ENCODE peak calls at places on chromosome 11, in four cellular contexts. One of them, this sample, is unnamed.

GRCh38 chr11:61918251-61919112 is 1.1 kb upstream of the RAB3IL1 start:
- DNase-seq in nephron progenitor cell: no peak
- DNase-seq in iris pigment epithelial cell: no peak
- DNase-seq in activated T-cell treated with anti-CD3 and anti-CD28 coated beads for 1 hour: no peak
- DNase-seq in this sample: no peak

GRCh38 chr11:93908689-93909088 is 58.3 kb upstream of the VSTM5 start:
- DNase-seq in nephron progenitor cell: no peak
- DNase-seq in activated T-cell treated with anti-CD3 and anti-CD28 coated beads for 1 hour: no peak
- DNase-seq in iris pigment epithelial cell: peak; percentile 86
- DNase-seq in this sample: peak; percentile 93

GRCh38 chr11:12291767-12292166 is 85.6 kb upstream of the PARVA start:
- DNase-seq in activated T-cell treated with anti-CD3 and anti-CD28 coated beads for 1 hour: no peak
- DNase-seq in nephron progenitor cell: no peak
- DNase-seq in iris pigment epithelial cell: no peak
- DNase-seq in this sample: no peak

GRCh38 chr11:61049066-61049382 is 53.3 kb upstream of the CD5 start:
- DNase-seq in activated T-cell treated with anti-CD3 and anti-CD28 coated beads for 1 hour: no peak
- DNase-seq in iris pigment epithelial cell: no peak
- DNase-seq in nephron progenitor cell: no peak
- DNase-seq in this sample: no peak

GRCh38 chr11:118398797-118399564 is 2.4 kb upstream of the ATP5MG start:
- DNase-seq in nephron progenitor cell: no peak
- DNase-seq in activated T-cell treated with anti-CD3 and anti-CD28 coated beads for 1 hour: peak; percentile 12
- DNase-seq in iris pigment epithelial cell: peak; percentile 31
- DNase-seq in this sample: no peak

GRCh38 chr11:132685174-132685611 is 847.1 kb downstream of the OPCML start:
- DNase-seq in iris pigment epithelial cell: peak; percentile 71
- DNase-seq in nephron progenitor cell: no peak
- DNase-seq in activated T-cell treated with anti-CD3 and anti-CD28 coated beads for 1 hour: no peak
- DNase-seq in this sample: no peak

GRCh38 chr11:44032304-44033085 is 15.3 kb upstream of the ACCSL start:
- DNase-seq in nephron progenitor cell: no peak
- DNase-seq in iris pigment epithelial cell: peak; percentile 25
- DNase-seq in activated T-cell treated with anti-CD3 and anti-CD28 coated beads for 1 hour: no peak
- DNase-seq in this sample: no peak

GRCh38 chr11:45665206-45665932 is at the start of gene CHST1:
- DNase-seq in activated T-cell treated with anti-CD3 and anti-CD28 coated beads for 1 hour: no peak
- DNase-seq in nephron progenitor cell: peak; percentile 69
- DNase-seq in iris pigment epithelial cell: peak; percentile 33
- DNase-seq in this sample: no peak

GRCh38 chr11:31796523-31797226 is 14.4 kb downstream of the PAX6 start:
- DNase-seq in activated T-cell treated with anti-CD3 and anti-CD28 coated beads for 1 hour: no peak
- DNase-seq in nephron progenitor cell: no peak
- DNase-seq in iris pigment epithelial cell: no peak
- DNase-seq in this sample: no peak

GRCh38 chr11:126969865-126970479 is 30.6 kb downstream of the KIRREL3 start:
- DNase-seq in nephron progenitor cell: peak; percentile 18
- DNase-seq in iris pigment epithelial cell: no peak
- DNase-seq in activated T-cell treated with anti-CD3 and anti-CD28 coated beads for 1 hour: no peak
- DNase-seq in this sample: peak; percentile 37

GRCh38 chr11:81644239-81644840 is 1089.3 kb downstream of the FAM181B start:
- DNase-seq in iris pigment epithelial cell: peak; percentile 26
- DNase-seq in nephron progenitor cell: peak; percentile 35
- DNase-seq in activated T-cell treated with anti-CD3 and anti-CD28 coated beads for 1 hour: no peak
- DNase-seq in this sample: peak; percentile 67

GRCh38 chr11:72429626-72430025 is 4.7 kb downstream of the CLPB start:
- DNase-seq in iris pigment epithelial cell: no peak
- DNase-seq in activated T-cell treated with anti-CD3 and anti-CD28 coated beads for 1 hour: no peak
- DNase-seq in nephron progenitor cell: no peak
- DNase-seq in this sample: no peak

GRCh38 chr11:1983601-1983961 is 14.1 kb downstream of the H19 start:
- DNase-seq in nephron progenitor cell: no peak
- DNase-seq in iris pigment epithelial cell: no peak
- DNase-seq in activated T-cell treated with anti-CD3 and anti-CD28 coated beads for 1 hour: no peak
- DNase-seq in this sample: peak; percentile 0

GRCh38 chr11:70645537-70645936 is 247.2 kb downstream of the CTTN start:
- DNase-seq in activated T-cell treated with anti-CD3 and anti-CD28 coated beads for 1 hour: no peak
- DNase-seq in iris pigment epithelial cell: no peak
- DNase-seq in nephron progenitor cell: no peak
- DNase-seq in this sample: no peak

GRCh38 chr11:68354181-68354872 is 41.9 kb downstream of the LRP5 start:
- DNase-seq in activated T-cell treated with anti-CD3 and anti-CD28 coated beads for 1 hour: no peak
- DNase-seq in iris pigment epithelial cell: peak; percentile 83
- DNase-seq in nephron progenitor cell: no peak
- DNase-seq in this sample: peak; percentile 98

GRCh38 chr11:66371627-66372415 is at the start of gene SLC29A2:
- DNase-seq in activated T-cell treated with anti-CD3 and anti-CD28 coated beads for 1 hour: peak; percentile 59
- DNase-seq in nephron progenitor cell: peak; percentile 90
- DNase-seq in iris pigment epithelial cell: no peak
- DNase-seq in this sample: peak; percentile 96

GRCh38 chr11:46694607-46695006 is 5.8 kb downstream of the ARHGAP1 start:
- DNase-seq in iris pigment epithelial cell: no peak
- DNase-seq in activated T-cell treated with anti-CD3 and anti-CD28 coated beads for 1 hour: no peak
- DNase-seq in nephron progenitor cell: no peak
- DNase-seq in this sample: no peak

GRCh38 chr11:65471410-65471762 is 27.5 kb upstream of the MALAT1 start:
- DNase-seq in activated T-cell treated with anti-CD3 and anti-CD28 coated beads for 1 hour: no peak
- DNase-seq in nephron progenitor cell: no peak
- DNase-seq in iris pigment epithelial cell: peak; percentile 86
- DNase-seq in this sample: peak; percentile 59

GRCh38 chr11:43145653-43146052 is 166.1 kb upstream of the API5 start:
- DNase-seq in activated T-cell treated with anti-CD3 and anti-CD28 coated beads for 1 hour: no peak
- DNase-seq in nephron progenitor cell: no peak
- DNase-seq in iris pigment epithelial cell: no peak
- DNase-seq in this sample: no peak

GRCh38 chr11:12089473-12089872 is 20.9 kb upstream of the MICAL2 start:
- DNase-seq in activated T-cell treated with anti-CD3 and anti-CD28 coated beads for 1 hour: no peak
- DNase-seq in iris pigment epithelial cell: peak; percentile 43
- DNase-seq in nephron progenitor cell: no peak
- DNase-seq in this sample: peak; percentile 58

GRCh38 chr11:35063453-35063852 is 75.5 kb upstream of the CD44 start:
- DNase-seq in activated T-cell treated with anti-CD3 and anti-CD28 coated beads for 1 hour: no peak
- DNase-seq in nephron progenitor cell: no peak
- DNase-seq in iris pigment epithelial cell: no peak
- DNase-seq in this sample: no peak

GRCh38 chr11:125950696-125951645 is 5.1 kb downstream of the VSIG10L2 start:
- DNase-seq in nephron progenitor cell: no peak
- DNase-seq in activated T-cell treated with anti-CD3 and anti-CD28 coated beads for 1 hour: no peak
- DNase-seq in iris pigment epithelial cell: no peak
- DNase-seq in this sample: no peak

GRCh38 chr11:45802531-45803317 is 2.2 kb upstream of the SLC35C1 start:
- DNase-seq in iris pigment epithelial cell: no peak
- DNase-seq in nephron progenitor cell: no peak
- DNase-seq in activated T-cell treated with anti-CD3 and anti-CD28 coated beads for 1 hour: no peak
- DNase-seq in this sample: no peak